ENCODE peak calls at places on chromosomes 13 and 19, in four cellular contexts. M, A, G and L are unnamed samples.

GRCh38 chr13:72495681-72496080 is 231.7 kb downstream of the MZT1 start:
- DNase-seq in M (no peak), G (no peak), A (no peak), L (no peak)

GRCh38 chr19:45999653-46000121 is 4.4 kb downstream of the CCDC61 start:
- DNase-seq in G (peak), A (peak), M (no peak), L (peak)

GRCh38 chr19:18415177-18415867 is 3.9 kb upstream of the SSBP4 start:
- DNase-seq in M (no peak), G (peak), A (peak), L (peak)

GRCh38 chr19:28445826-28446225 is 767.1 kb downstream of the UQCRFS1 start:
- DNase-seq in G (no peak), M (no peak), A (no peak), L (no peak)

GRCh38 chr13:47351798-47352197 is 454.9 kb upstream of the HTR2A start:
- DNase-seq in A (no peak), M (no peak), G (no peak), L (no peak)

GRCh38 chr19:19434483-19435045 is 29.1 kb downstream of the GATAD2A start:
- DNase-seq in M (no peak), G (peak), A (peak), L (no peak)

GRCh38 chr19:11479470-11480080 is 1.3 kb downstream of the ELAVL3 start:
- DNase-seq in G (no peak), A (peak), M (no peak), L (peak)

GRCh38 chr13:35957174-35957867 is 173.9 kb downstream of the DCLK1 start:
- DNase-seq in G (no peak), A (peak), M (no peak), L (no peak)

GRCh38 chr19:1070931-1071791 is 4.2 kb downstream of the ARHGAP45 start:
- DNase-seq in A (no peak), G (no peak), M (no peak), L (peak)

GRCh38 chr13:102400619-102401125 is 1.2 kb downstream of the FGF14 start:
- DNase-seq in M (no peak), G (peak), A (peak), L (peak)

GRCh38 chr19:17296278-17296677 is 6.9 kb downstream of the ABHD8 start:
- DNase-seq in G (no peak), A (peak), M (no peak), L (no peak)

GRCh38 chr13:40149611-40150283 is 494.3 kb downstream of the COG6 start:
- DNase-seq in A (peak), M (no peak), G (peak), L (no peak)

GRCh38 chr19:37979547-37980082 is 72.6 kb downstream of the SIPA1L3 start:
- DNase-seq in A (peak), M (no peak), G (no peak), L (no peak)

GRCh38 chr13:40777166-40777956 is 6.4 kb upstream of the MRPS31 start:
- DNase-seq in A (peak), G (no peak), M (no peak), L (peak)

GRCh38 chr19:632228-633067 is 889 bp downstream of the POLRMT start:
- DNase-seq in M (no peak), A (peak), G (no peak), L (peak)

GRCh38 chr19:35716735-35716984 is 1.1 kb upstream of the KMT2B start:
- DNase-seq in M (no peak), G (no peak), A (no peak), L (no peak)
- TF ChIP-seq CTCF in M (no peak), G (no peak), A (no peak), L (no peak)

GRCh38 chr13:63910406-63910957 is 2494.8 kb upstream of the PCDH20 start:
- DNase-seq in A (peak), G (no peak), M (no peak), L (peak)
- TF ChIP-seq CTCF in A (no peak), G (no peak), M (no peak), L (no peak)

GRCh38 chr19:49869484-49870308 is 2.3 kb upstream of the PNKP start:
- DNase-seq in M (peak), G (peak), A (peak), L (peak)
- TF ChIP-seq CTCF in M (no peak), G (peak), A (no peak), L (no peak)

GRCh38 chr13:37395544-37395943 is 203.0 kb downstream of the POSTN start:
- DNase-seq in A (peak), G (no peak), M (no peak), L (no peak)

GRCh38 chr13:37392389-37392788 is 206.2 kb downstream of the POSTN start:
- DNase-seq in M (no peak), A (no peak), G (no peak), L (no peak)
- TF ChIP-seq CTCF in M (no peak), A (no peak), G (no peak), L (no peak)

DNA sequence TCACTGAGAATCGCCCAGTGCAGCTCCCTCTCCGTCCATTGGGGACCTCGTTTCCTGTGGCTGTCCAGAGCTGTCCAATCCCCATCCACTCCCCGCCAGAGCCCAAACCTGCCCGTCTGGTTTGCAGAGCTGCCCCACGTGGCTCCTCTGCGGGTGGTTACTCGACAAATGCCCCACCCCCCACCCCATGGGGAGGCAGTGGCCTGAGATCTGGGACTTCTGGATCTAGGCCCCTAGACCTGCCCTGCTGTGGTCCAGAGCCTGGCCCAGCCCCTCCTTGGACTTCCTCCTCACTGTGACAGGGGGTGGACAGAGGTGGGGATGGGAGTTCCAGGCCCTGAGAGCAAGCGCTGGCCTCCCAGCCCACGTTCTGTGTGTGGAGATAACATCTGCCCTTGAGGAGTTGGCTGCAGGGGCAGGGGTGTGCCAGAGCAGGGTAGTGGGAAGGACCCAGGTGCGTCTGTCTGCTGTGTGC is 29.1 kb downstream of the PAK4 start:
- DNase-seq in G (no peak), M (no peak), A (no peak), L (no peak)
- TF ChIP-seq CTCF in G (no peak), M (no peak), A (no peak), L (no peak)